ENCODE peak calls at places on chromosome 21, in six cellular contexts. L is stimulated activated CD4-positive, alpha-beta T cell treated with anti-CD3 and anti-CD28 coated beads, TNF-alpha, amount 100 ng/mL, for 1 hour; O is lung microvascular endothelial cell; D is activated CD4-positive, CD25-positive, alpha-beta regulatory T cell; U is activated gamma-delta T cell; T is activated T-helper 1 cell treated with Interleukin-2 at 50 U/mL for 16 hours. Q is an unnamed sample.

GRCh38 chr21:44394733-44395132 is 41.3 kb downstream of the TRPM2 start:
- DNase-seq in L (no peak), O (no peak), D (no peak), U (no peak), T (no peak), Q (no peak)

GRCh38 chr21:38377165-38378093 is 120.6 kb downstream of the KCNJ15 start:
- DNase-seq in L (no peak), O (peak; percentile 50), D (no peak), U (no peak), T (no peak), Q (no peak)

GRCh38 chr21:46066843-46067331 is 31.0 kb upstream of the COL6A2 start:
- DNase-seq in L (no peak), O (no peak), D (no peak), U (no peak), T (no peak), Q (no peak)

GRCh38 chr21:41940431-41940830 is 13.4 kb downstream of the C2CD2 start:
- DNase-seq in L (no peak), O (no peak), D (no peak), U (no peak), T (no peak), Q (no peak)

GRCh38 chr21:15001773-15002647 is 62.8 kb downstream of the NRIP1 start:
- DNase-seq in L (no peak), O (no peak), D (no peak), U (no peak), T (no peak), Q (no peak)

GRCh38 chr21:31293986-31294385 is 50.1 kb downstream of the TIAM1 start:
- DNase-seq in L (peak; percentile 38), O (no peak), D (no peak), U (no peak), T (no peak), Q (peak; percentile 43)

GRCh38 chr21:15249285-15249993 is 184.6 kb upstream of the NRIP1 start:
- DNase-seq in L (no peak), O (peak; percentile 82), D (no peak), U (no peak), T (no peak), Q (no peak)

GRCh38 chr21:37758997-37759396 is 157.3 kb downstream of the KCNJ6 start:
- DNase-seq in L (no peak), O (peak; percentile 10), D (no peak), U (no peak), T (no peak), Q (no peak)

GRCh38 chr21:36643374-36644250 is 55.3 kb upstream of the SIM2 start:
- DNase-seq in L (no peak), O (no peak), D (no peak), U (no peak), T (no peak), Q (no peak)

GRCh38 chr21:31630062-31630711 is 29.3 kb upstream of the SOD1 start:
- DNase-seq in L (no peak), O (peak; percentile 77), D (no peak), U (no peak), T (no peak), Q (no peak)

GRCh38 chr21:43191521-43191920 is 22.7 kb downstream of the CRYAA start:
- DNase-seq in L (no peak), O (no peak), D (no peak), U (no peak), T (no peak), Q (no peak)

GRCh38 chr21:14875704-14876364 is 189.0 kb downstream of the NRIP1 start:
- DNase-seq in L (no peak), O (peak; percentile 77), D (no peak), U (no peak), T (no peak), Q (no peak)

GRCh38 chr21:29221259-29221744 is 77.4 kb upstream of the BACH1 start:
- DNase-seq in L (no peak), O (no peak), D (no peak), U (no peak), T (no peak), Q (no peak)

GRCh38 chr21:40847956-40848355 is 998 bp upstream of the DSCAM start:
- DNase-seq in L (no peak), O (no peak), D (no peak), U (no peak), T (no peak), Q (no peak)

GRCh38 chr21:45699251-45699942 is 55.9 kb downstream of the PCBP3 start:
- DNase-seq in L (no peak), O (no peak), D (no peak), U (no peak), T (no peak), Q (no peak)

GRCh38 chr21:33395866-33396265 is 7.3 kb upstream of the IFNGR2 start:
- DNase-seq in L (no peak), O (no peak), D (no peak), U (no peak), T (no peak), Q (no peak)

GRCh38 chr21:24590261-24590660 is 1017.0 kb downstream of the MRPL39 start:
- DNase-seq in L (no peak), O (no peak), D (no peak), U (no peak), T (no peak), Q (no peak)

GRCh38 chr21:27268290-27268689 is 301.4 kb upstream of the ADAMTS5 start:
- DNase-seq in L (no peak), O (no peak), D (no peak), U (no peak), T (no peak), Q (no peak)

GRCh38 chr21:33199516-33200217 is 30.1 kb upstream of the IFNAR2 start:
- DNase-seq in L (peak; percentile 42), O (peak; percentile 94), D (peak; percentile 54), U (no peak), T (peak; percentile 59), Q (peak; percentile 66)

GRCh38 chr21:14453339-14453738 is 70.4 kb upstream of the HSPA13 start:
- DNase-seq in L (no peak), O (no peak), D (no peak), U (no peak), T (no peak), Q (no peak)

GRCh38 chr21:35257413-35257812 is 208.3 kb upstream of the RUNX1 start:
- DNase-seq in L (no peak), O (peak; percentile 70), D (no peak), U (no peak), T (no peak), Q (no peak)

GRCh38 chr21:27154451-27155129 is 187.7 kb upstream of the ADAMTS5 start:
- DNase-seq in L (no peak), O (no peak), D (no peak), U (no peak), T (no peak), Q (no peak)

GRCh38 chr21:29403291-29403690 is 104.6 kb downstream of the BACH1 start:
- DNase-seq in L (no peak), O (no peak), D (no peak), U (no peak), T (no peak), Q (no peak)

GRCh38 chr21:34372321-34372720 is 3.0 kb upstream of the SMIM11 start:
- DNase-seq in L (no peak), O (no peak), D (no peak), U (no peak), T (no peak), Q (no peak)

GRCh38 chr21:21196087-21196486 is 197.9 kb downstream of the NCAM2 start:
- DNase-seq in L (no peak), O (no peak), D (no peak), U (no peak), T (no peak), Q (no peak)